ENCODE peak calls at places on chromosomes 1 and 21, in nine cellular contexts. C, L, R, K, W, E, S, G and U are unnamed samples.

GRCh38 chr1:29670752-29671151 is 434.4 kb downstream of the PTPRU start:
- DNase-seq in R (no peak), E (no peak), W (no peak), C (no peak), K (no peak), L (no peak), S (no peak), G (no peak), U (no peak)

GRCh38 chr1:43448955-43449707 is 4.6 kb downstream of the HYI start:
- DNase-seq in K (no peak), G (no peak), S (no peak), C (no peak), E (no peak), W (peak), L (no peak), R (no peak), U (no peak)

GRCh38 chr1:226064168-226064815 is 1.8 kb downstream of the H3-3A start:
- DNase-seq in S (no peak), K (no peak), W (no peak), E (no peak), C (peak), G (no peak), R (no peak), L (peak), U (peak)

GRCh38 chr1:34928865-34929496 is 469 bp downstream of the DLGAP3 start:
- DNase-seq in C (no peak), G (no peak), R (peak), L (no peak), K (no peak), E (no peak), S (no peak), W (no peak), U (no peak)

GRCh38 chr1:89206361-89206760 is 7.6 kb upstream of the GBP4 start:
- DNase-seq in W (no peak), K (no peak), L (no peak), E (no peak), G (no peak), R (no peak), S (no peak), C (no peak), U (no peak)

GRCh38 chr1:116379674-116380498 is 6.8 kb downstream of the ATP1A1 start:
- DNase-seq in R (peak), S (no peak), W (no peak), E (no peak), C (no peak), K (no peak), G (no peak), L (no peak), U (no peak)

GRCh38 chr1:163054056-163054706 is 15.0 kb upstream of the RGS4 start:
- DNase-seq in E (no peak), L (no peak), G (no peak), S (no peak), C (peak), K (no peak), R (no peak), W (no peak), U (no peak)

GRCh38 chr1:5632226-5632625 is 360.0 kb downstream of the NPHP4 start:
- DNase-seq in E (no peak), W (no peak), S (no peak), R (no peak), C (no peak), G (no peak), K (no peak), L (no peak), U (no peak)

GRCh38 chr21:46124083-46124925 is 26.4 kb downstream of the COL6A2 start:
- DNase-seq in G (no peak), L (no peak), W (peak), K (peak), E (no peak), C (no peak), S (no peak), R (no peak), U (no peak)

DNA sequence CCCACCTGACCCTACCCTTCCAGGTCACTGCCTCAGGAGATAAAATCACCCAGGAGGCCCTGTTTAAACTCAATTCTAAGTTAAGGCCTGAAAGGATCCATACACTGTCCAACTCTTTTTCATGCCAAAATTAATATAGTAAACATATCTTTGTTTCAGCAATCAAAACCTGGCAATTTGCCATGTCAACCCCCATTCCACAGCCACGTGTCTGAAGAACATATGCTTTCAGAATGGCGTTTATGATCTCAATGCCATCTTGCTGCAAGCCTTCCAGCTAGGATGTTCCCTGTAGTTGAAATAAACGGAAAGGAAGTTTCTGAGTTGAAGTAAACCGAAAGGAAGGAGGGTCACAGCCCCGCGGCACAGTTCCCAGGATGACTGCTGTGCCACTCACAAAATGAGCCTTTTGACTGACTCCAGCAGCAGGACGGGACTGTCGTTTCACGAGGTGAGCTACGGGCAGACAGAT is 472.0 kb downstream of the SMYD3 start:
- DNase-seq in L (no peak), R (no peak), E (no peak), C (no peak), S (no peak), G (no peak), K (no peak), W (no peak), U (no peak)
- H3K4me3 ChIP-seq in L (no peak), R (no peak), E (no peak), C (no peak), S (no peak), G (no peak), K (no peak), W (no peak), U (no peak)

GRCh38 chr21:38272215-38272614 is 15.4 kb downstream of the KCNJ15 start:
- DNase-seq in S (no peak), K (no peak), W (no peak), L (no peak), G (no peak), E (no peak), C (no peak), R (no peak), U (no peak)
- H3K4me3 ChIP-seq in S (no peak), K (no peak), W (no peak), L (no peak), G (no peak), E (no peak), C (no peak), R (no peak), U (no peak)

GRCh38 chr21:33760641-33761103 is 118.4 kb downstream of the ITSN1 start:
- DNase-seq in C (no peak), S (no peak), K (no peak), R (no peak), E (no peak), L (no peak), G (no peak), W (no peak), U (no peak)
- H3K4me3 ChIP-seq in C (no peak), S (no peak), K (no peak), R (no peak), E (no peak), L (no peak), G (no peak), W (no peak), U (no peak)

GRCh38 chr1:183251959-183252450 is 65.9 kb downstream of the LAMC2 start:
- DNase-seq in R (no peak), E (no peak), L (no peak), S (no peak), G (no peak), W (no peak), K (no peak), C (no peak), U (no peak)

GRCh38 chr1:183259886-183260285 is 73.8 kb downstream of the LAMC2 start:
- DNase-seq in E (no peak), K (no peak), C (no peak), G (no peak), S (no peak), W (no peak), R (no peak), L (no peak), U (no peak)

GRCh38 chr1:183251101-183251958 is 65.3 kb downstream of the LAMC2 start:
- DNase-seq in C (no peak), W (no peak), K (no peak), R (no peak), L (no peak), E (no peak), S (no peak), G (no peak), U (no peak)

GRCh38 chr1:183249941-183250452 is 63.9 kb downstream of the LAMC2 start:
- DNase-seq in S (no peak), C (no peak), E (no peak), R (no peak), G (no peak), W (no peak), K (no peak), L (no peak), U (no peak)

GRCh38 chr1:183255073-183255472 is 69.0 kb downstream of the LAMC2 start:
- DNase-seq in E (no peak), W (no peak), S (no peak), K (no peak), R (no peak), L (no peak), G (no peak), C (no peak), U (no peak)
- H3K4me3 ChIP-seq in E (no peak), W (no peak), S (no peak), K (no peak), R (no peak), L (no peak), G (no peak), C (no peak), U (no peak)

GRCh38 chr21:20998456-20998789 is 214 bp downstream of the NCAM2 start:
- DNase-seq in C (no peak), R (no peak), E (no peak), G (no peak), L (no peak), S (no peak), W (no peak), K (no peak), U (no peak)

GRCh38 chr21:20997308-20997632 is 939 bp upstream of the NCAM2 start:
- DNase-seq in G (no peak), S (no peak), W (no peak), E (no peak), L (no peak), C (no peak), R (no peak), K (no peak), U (no peak)

GRCh38 chr21:20997633-20998455 is at the start of gene NCAM2:
- DNase-seq in G (no peak), K (peak), E (peak), S (peak), L (peak), C (peak), R (peak), W (peak), U (peak)

GRCh38 chr21:20994790-20995189 is 3.4 kb upstream of the NCAM2 start:
- DNase-seq in W (no peak), E (no peak), R (no peak), L (no peak), G (no peak), K (no peak), C (no peak), S (no peak), U (no peak)

GRCh38 chr21:20996421-20997307 is 1.5 kb upstream of the NCAM2 start:
- DNase-seq in S (no peak), K (no peak), L (no peak), W (no peak), E (no peak), G (no peak), R (no peak), C (no peak), U (no peak)
- H3K4me3 ChIP-seq in S (peak), K (peak), L (no peak), W (no peak), E (no peak), G (no peak), R (no peak), C (no peak), U (no peak)

GRCh38 chr21:34743285-34743684 is 74.5 kb downstream of the CLIC6 start:
- DNase-seq in S (no peak), W (no peak), G (no peak), K (no peak), R (no peak), C (no peak), L (no peak), E (no peak), U (no peak)

GRCh38 chr21:34744801-34745200 is 76.0 kb downstream of the CLIC6 start:
- DNase-seq in K (no peak), G (no peak), E (no peak), L (no peak), R (no peak), S (no peak), C (no peak), W (no peak), U (no peak)

GRCh38 chr21:34748862-34749261 is 80.1 kb downstream of the CLIC6 start:
- DNase-seq in S (no peak), W (no peak), R (no peak), E (no peak), K (no peak), L (no peak), G (no peak), C (no peak), U (no peak)

GRCh38 chr21:34743831-34744230 is 75.0 kb downstream of the CLIC6 start:
- DNase-seq in C (no peak), K (no peak), R (no peak), L (no peak), S (no peak), W (no peak), E (no peak), G (peak), U (no peak)

DNA sequence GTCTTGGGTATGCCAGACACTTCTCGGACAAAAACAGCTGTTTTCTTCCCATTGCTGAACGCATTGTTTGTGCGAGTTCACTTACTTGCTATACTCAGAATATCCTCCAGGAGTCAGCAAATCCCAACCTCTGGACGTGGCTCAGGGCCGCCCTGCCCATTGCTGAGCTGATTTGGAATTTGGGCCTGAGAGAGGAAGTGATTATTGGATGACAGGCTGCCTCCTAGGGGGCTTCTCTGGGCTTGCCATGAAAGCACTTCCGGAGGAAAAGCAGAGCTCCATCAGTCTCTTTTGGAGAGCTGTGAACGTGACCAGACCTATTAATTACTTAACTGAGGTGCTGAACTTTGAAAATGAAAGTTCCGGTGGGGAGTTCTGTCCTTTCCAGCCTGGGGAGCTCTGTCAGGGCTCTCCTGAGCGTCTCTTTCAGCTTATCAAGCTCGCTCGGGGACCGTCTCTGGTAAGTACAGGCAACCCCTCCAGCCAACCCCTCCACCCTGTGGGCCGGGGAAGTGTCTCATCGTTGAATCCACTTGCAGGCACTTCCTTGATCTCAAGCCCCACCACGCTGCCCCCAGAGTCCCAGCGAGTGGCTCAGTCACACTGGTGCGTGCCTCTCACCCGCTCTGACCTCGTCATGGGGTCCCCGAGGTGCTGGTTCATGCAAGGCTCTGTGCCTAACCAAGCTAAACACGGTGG is 76.9 kb downstream of the CLIC6 start:
- DNase-seq in W (peak), L (peak), K (peak), R (peak), C (peak), G (peak), E (peak), S (peak), U (peak)
- H3K4me3 ChIP-seq in W (no peak), L (no peak), K (no peak), R (peak), C (peak), G (no peak), E (peak), S (no peak), U (peak)

DNA sequence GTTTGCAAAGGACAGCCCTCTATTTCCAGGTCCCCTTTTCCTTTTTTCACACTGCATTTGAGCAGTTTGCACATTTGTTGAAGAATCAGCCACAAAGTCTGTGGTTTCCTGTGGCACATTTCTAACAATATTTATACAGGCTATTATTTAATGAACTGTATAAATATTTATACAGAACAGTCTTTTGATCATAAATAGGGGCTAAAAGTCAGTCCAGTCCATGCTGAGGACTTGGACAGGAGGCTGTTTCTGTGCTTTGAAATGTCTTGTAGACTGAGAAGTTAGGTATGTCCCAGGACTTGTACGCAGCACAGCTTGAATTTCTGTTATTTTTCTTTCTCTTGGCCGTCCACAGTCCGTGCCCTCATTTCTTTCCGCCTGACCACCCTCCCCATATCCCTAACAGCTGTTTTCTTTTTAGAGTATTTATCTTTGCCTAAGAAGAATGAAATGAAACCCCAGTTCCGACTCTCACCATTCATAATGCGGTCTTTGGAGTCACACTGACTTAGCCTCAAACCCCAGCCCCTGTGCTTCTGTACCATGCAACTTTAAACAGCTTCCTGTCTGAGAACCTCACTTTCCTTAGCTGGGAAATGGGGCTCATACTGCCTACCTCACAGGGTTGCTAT is 19.7 kb downstream of the FGGY start:
- DNase-seq in G (no peak), R (no peak), L (peak), S (no peak), K (no peak), W (no peak), C (no peak), E (no peak), U (no peak)
- H3K4me3 ChIP-seq in G (no peak), R (no peak), L (no peak), S (no peak), K (no peak), W (no peak), C (no peak), E (no peak), U (no peak)

GRCh38 chr1:14836426-14837140 is 238.1 kb downstream of the KAZN start:
- DNase-seq in S (no peak), E (no peak), C (no peak), W (no peak), K (no peak), R (no peak), L (no peak), G (no peak), U (no peak)

GRCh38 chr1:14840374-14840773 is 241.9 kb downstream of the KAZN start:
- DNase-seq in G (no peak), C (no peak), K (no peak), E (no peak), L (no peak), S (no peak), W (no peak), R (no peak), U (no peak)

GRCh38 chr1:14841456-14841855 is 243.0 kb downstream of the KAZN start:
- DNase-seq in K (no peak), L (no peak), R (no peak), W (no peak), S (no peak), G (no peak), C (no peak), E (no peak), U (no peak)

DNA sequence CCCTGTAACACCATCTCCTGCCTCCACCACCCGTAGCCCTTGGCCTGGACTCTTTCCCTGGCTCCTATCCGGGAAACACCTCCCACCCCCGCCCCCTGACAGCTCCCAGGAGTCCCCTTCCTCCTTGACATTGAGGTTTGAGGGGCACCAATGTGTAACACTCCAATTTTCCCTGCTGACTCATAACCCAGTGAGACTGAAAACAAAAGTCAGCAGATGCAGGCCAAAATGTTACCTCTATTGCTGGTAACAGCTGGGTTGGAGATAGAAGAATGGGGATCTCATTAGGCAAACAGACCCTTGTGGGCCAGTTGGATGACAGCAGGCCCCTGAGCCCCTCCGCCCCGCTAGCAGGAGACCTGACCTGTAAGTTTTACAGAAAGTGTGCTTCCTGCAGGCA is 237.2 kb downstream of the KAZN start:
- DNase-seq in W (no peak), L (no peak), K (no peak), C (no peak), S (no peak), G (no peak), R (no peak), E (no peak), U (no peak)
- H3K4me3 ChIP-seq in W (no peak), L (no peak), K (no peak), C (no peak), S (no peak), G (no peak), R (no peak), E (no peak), U (no peak)

DNA sequence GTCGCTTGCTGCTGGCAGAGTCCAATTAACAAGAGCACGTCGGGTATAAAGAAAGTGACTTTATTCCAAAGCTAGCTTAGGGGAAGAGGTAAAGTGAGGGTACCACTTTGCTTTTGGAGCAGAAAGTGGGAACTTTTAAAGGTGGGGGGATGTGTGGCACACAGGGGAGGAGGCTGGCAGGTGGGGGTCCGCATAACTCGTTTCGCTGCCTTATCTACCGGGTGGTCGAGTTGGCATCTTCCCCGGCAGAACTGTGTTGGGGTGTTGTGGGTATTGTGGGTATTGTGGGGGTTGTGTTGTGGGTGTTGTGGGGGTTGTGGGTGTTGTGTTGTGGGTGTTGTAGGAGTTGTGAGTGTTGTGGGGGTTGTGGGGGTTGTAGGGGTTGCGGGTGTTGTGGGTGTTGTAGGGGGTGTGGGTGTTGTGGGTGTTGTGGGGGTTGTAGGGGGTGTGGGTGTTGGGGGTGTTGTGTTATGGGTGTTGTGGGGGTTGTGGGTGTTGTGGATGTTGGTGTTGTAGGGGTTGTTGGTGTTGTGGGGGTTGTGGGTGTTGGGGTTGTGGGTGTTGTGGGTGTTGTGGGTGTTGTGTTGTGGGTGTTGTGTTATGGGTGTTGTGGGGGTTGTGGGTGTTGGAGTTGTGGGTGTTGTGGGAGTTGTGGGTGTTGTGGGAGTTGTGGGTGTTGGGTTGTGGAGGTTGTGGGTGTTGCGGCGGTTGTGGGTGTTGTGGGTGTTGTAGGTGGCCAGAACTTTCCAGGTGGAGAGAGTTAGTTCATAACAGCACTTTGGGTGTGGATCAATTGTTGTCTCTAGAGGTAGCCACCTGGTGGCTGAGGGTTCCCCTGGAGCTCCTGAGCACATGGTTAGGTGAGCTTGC is 52.7 kb downstream of the AGPAT3 start:
- DNase-seq in E (no peak), G (no peak), C (no peak), K (no peak), W (peak), S (no peak), R (no peak), L (peak), U (peak)
- H3K4me3 ChIP-seq in E (peak), G (no peak), C (no peak), K (no peak), W (no peak), S (peak), R (no peak), L (peak), U (peak)

DNA sequence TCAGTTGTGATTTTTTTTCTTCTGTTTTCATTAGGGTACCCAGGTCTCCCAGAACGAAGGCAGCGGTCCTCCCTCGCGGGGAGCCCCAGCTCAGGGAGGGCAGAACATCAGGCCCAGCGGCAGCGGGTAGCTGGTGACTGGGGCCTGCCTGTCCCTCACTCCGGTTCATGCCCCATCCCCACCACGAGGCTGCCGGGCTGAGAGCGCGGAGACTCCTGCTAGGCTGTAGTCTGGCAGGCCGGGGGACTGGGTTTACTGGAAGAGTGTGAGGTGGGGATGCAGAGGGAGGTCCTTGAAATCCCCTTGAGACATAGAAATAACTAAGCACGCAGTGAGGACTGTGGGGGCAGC is 10.5 kb downstream of the BRINP2 start:
- DNase-seq in E (no peak), G (no peak), K (no peak), W (no peak), S (no peak), R (no peak), L (no peak), C (no peak), U (no peak)
- H3K4me3 ChIP-seq in E (no peak), G (no peak), K (no peak), W (no peak), S (no peak), R (no peak), L (no peak), C (peak), U (no peak)